ENCODE peak calls at places on chromosomes 5 and 9, in four cellular contexts. Y is left ventricle myocardium inferior, C is HS-27A, Z is KBM-7. X is an unnamed sample.

GRCh38 chr5:34494111-34494755 is 161.9 kb upstream of the RAI14 start:
- DNase-seq in Y (no peak), Z (no peak), C (no peak), X (no peak)

GRCh38 chr9:18705763-18706372 is 231.9 kb downstream of the ADAMTSL1 start:
- DNase-seq in Z (no peak), C (no peak), Y (no peak), X (no peak)

GRCh38 chr5:139743001-139743771 is 52.4 kb upstream of the PSD2 start:
- DNase-seq in Y (no peak), Z (no peak), C (no peak), X (no peak)

GRCh38 chr5:173547579-173547978 is 68.9 kb downstream of the BOD1 start:
- DNase-seq in Y (no peak), Z (no peak), C (no peak), X (no peak)

GRCh38 chr5:73367650-73368049 is 80.9 kb downstream of the FOXD1 start:
- DNase-seq in C (no peak), Z (peak), Y (no peak), X (no peak)

GRCh38 chr5:52948418-52949076 is 40.6 kb upstream of the ITGA2 start:
- DNase-seq in Z (peak), Y (peak), C (peak), X (peak)

GRCh38 chr5:10391130-10391529 is 37.6 kb downstream of the MARCHF6 start:
- DNase-seq in Y (no peak), C (no peak), Z (no peak), X (no peak)

GRCh38 chr9:93207326-93207814 is 23.4 kb downstream of the WNK2 start:
- DNase-seq in Z (no peak), Y (peak), C (no peak), X (no peak)

GRCh38 chr5:126044111-126044668 is 379.0 kb upstream of the GRAMD2B start:
- DNase-seq in Z (no peak), Y (no peak), C (no peak), X (peak)

GRCh38 chr9:26463841-26464240 is 428.8 kb downstream of the CAAP1 start:
- DNase-seq in C (no peak), Y (no peak), Z (no peak), X (no peak)

GRCh38 chr5:116242363-116242762 is 157.5 kb downstream of the COMMD10 start:
- DNase-seq in C (no peak), Y (no peak), Z (no peak), X (no peak)

X was measured in Panc1.